ENCODE peak calls at places on chromosomes 16 and 17, in four cellular contexts. C is HCT116, M is GM12878, W is H1. Y is an unnamed sample.

GRCh38 chr16:24731722-24732419 is 2.4 kb downstream of the TNRC6A start:
- DNase-seq in W (no peak), M (no peak), C (no peak), Y (no peak)

GRCh38 chr16:9322735-9323134 is 231.3 kb downstream of the HAPSTR1 start:
- DNase-seq in W (no peak), M (no peak), C (no peak), Y (no peak)

GRCh38 chr17:46876353-46876887 is 25.0 kb downstream of the WNT9B start:
- DNase-seq in C (peak), M (no peak), W (peak), Y (no peak)

GRCh38 chr17:19975601-19976000 is 2.0 kb downstream of the AKAP10 start:
- DNase-seq in M (no peak), W (no peak), C (no peak), Y (no peak)

GRCh38 chr17:20073056-20073979 is 64.2 kb downstream of the SPECC1 start:
- DNase-seq in W (no peak), M (no peak), C (no peak), Y (no peak)

GRCh38 chr17:40547785-40548478 is 17.3 kb downstream of the CCR7 start:
- DNase-seq in C (no peak), M (no peak), W (no peak), Y (no peak)

GRCh38 chr17:66533572-66533971 is 231.2 kb downstream of the PRKCA start:
- DNase-seq in M (no peak), C (no peak), W (peak), Y (peak)

GRCh38 chr16:67936876-67937605 is 391 bp upstream of the PSMB10 start:
- DNase-seq in W (no peak), C (no peak), M (peak), Y (no peak)

GRCh38 chr17:3750926-3751325 is 27.2 kb downstream of the HASPIN start:
- DNase-seq in W (no peak), C (no peak), M (no peak), Y (no peak)

GRCh38 chr17:76529643-76530488 is 7.6 kb downstream of the CYGB start:
- DNase-seq in M (no peak), C (no peak), W (peak), Y (no peak)

GRCh38 chr17:34436607-34437006 is 73.6 kb upstream of the CCL1 start:
- DNase-seq in M (no peak), C (no peak), W (no peak), Y (no peak)

GRCh38 chr17:35788504-35788998 is 6.9 kb downstream of the MMP28 start:
- DNase-seq in M (no peak), C (no peak), W (no peak), Y (no peak)

GRCh38 chr16:67435758-67436164 is 4.8 kb downstream of the HSD11B2 start:
- DNase-seq in M (no peak), C (no peak), W (no peak), Y (no peak)

GRCh38 chr17:4843451-4843850 is 10.3 kb downstream of the MINK1 start:
- DNase-seq in C (no peak), M (no peak), W (no peak), Y (no peak)

GRCh38 chr16:27303256-27304100 is 10.3 kb upstream of the IL4R start:
- DNase-seq in W (no peak), M (no peak), C (no peak), Y (no peak)

GRCh38 chr17:37259030-37259735 is 116.6 kb upstream of the C17orf78 start:
- DNase-seq in M (no peak), C (no peak), W (no peak), Y (no peak)

GRCh38 chr17:17457680-17458079 is 19.1 kb upstream of the MED9 start:
- DNase-seq in W (no peak), M (no peak), C (no peak), Y (no peak)

GRCh38 chr17:48162946-48163506 is 55.5 kb downstream of the SNX11 start:
- DNase-seq in W (no peak), M (no peak), C (no peak), Y (no peak)

GRCh38 chr16:20799599-20799998 is 6.7 kb downstream of the ERI2 start:
- DNase-seq in W (no peak), M (no peak), C (peak), Y (no peak)

GRCh38 chr17:83186751-83187421 is 107.5 kb downstream of the METRNL start:
- DNase-seq in C (no peak), W (no peak), M (no peak), Y (no peak)

GRCh38 chr17:41534899-41535546 is 6.9 kb upstream of the KRT19 start:
- DNase-seq in C (no peak), W (no peak), M (no peak), Y (no peak)

GRCh38 chr17:31549121-31549524 is 157.6 kb downstream of the RAB11FIP4 start:
- DNase-seq in W (no peak), M (no peak), C (no peak), Y (no peak)

GRCh38 chr16:89711601-89712475 is 8.9 kb downstream of the VPS9D1 start:
- DNase-seq in C (peak), W (peak), M (no peak), Y (peak)

GRCh38 chr17:55632893-55633292 is 89.8 kb downstream of the TMEM100 start:
- DNase-seq in W (no peak), M (no peak), C (no peak), Y (no peak)

GRCh38 chr17:34259151-34259550 is 4.1 kb downstream of the CCL2 start:
- DNase-seq in M (no peak), C (no peak), W (no peak), Y (no peak)

GRCh38 chr17:351436-351713 is 1.2 kb downstream of the RPH3AL start:
- DNase-seq in C (no peak), W (no peak), M (no peak), Y (no peak)
- TF ChIP-seq ZNF274 in C (no peak), W (no peak), M (no peak), Y (no peak)

GRCh38 chr16:55981557-55981956 is 106.4 kb upstream of the CES5A start:
- DNase-seq in W (no peak), M (no peak), C (no peak), Y (no peak)
- TF ChIP-seq ZNF274 in W (no peak), M (no peak), C (no peak), Y (no peak)

DNA sequence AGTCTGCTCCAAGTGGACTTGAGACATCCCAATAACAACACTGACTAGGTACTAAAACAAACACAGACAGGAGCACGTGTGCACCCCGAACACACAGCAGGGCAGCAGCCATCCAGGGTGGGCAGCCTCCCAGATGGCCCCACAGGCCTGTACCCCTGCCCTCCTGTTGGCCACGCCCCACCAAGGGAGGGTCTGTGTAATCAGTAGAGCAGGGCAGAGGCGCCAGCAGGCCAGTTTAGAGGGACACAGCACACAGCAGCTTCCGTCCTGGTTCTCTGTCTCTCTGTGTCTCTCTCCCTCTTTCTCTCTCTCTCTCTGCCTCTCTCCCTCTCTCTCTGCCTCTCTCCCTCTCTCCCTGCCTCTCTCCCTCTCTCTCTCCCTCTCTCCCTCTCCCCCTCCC is 21.4 kb downstream of the ACTG1 start:
- DNase-seq in C (no peak), W (no peak), M (no peak), Y (no peak)
- TF ChIP-seq ZNF274 in C (no peak), W (no peak), M (no peak), Y (no peak)

DNA sequence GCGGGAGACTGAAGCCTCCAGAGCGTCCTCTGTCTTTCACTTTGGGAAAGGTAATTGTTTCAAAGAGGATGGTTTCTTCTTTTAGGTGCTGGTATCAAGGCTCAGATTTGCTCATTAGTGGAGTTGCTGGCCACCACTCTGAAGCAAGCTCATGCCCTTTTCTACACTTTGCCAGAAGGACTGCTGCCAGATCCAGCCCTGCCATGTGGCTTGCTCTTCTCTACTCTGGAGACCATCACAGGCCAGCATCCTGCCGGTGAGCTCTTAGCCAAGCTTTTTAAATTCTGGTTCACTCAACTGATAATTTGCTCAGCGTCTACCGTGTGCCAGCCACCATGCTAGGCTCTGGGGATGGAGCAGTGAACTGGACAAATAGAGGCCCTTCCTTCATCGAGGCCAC is 4.3 kb downstream of the COG1 start:
- DNase-seq in C (no peak), M (no peak), W (no peak), Y (no peak)
- TF ChIP-seq ZNF274 in C (no peak), M (no peak), W (no peak), Y (no peak)

GRCh38 chr16:49491736-49492089 is 118.1 kb downstream of the C16orf78 start:
- DNase-seq in C (peak), M (no peak), W (no peak), Y (no peak)

GRCh38 chr16:49493836-49494235 is 120.2 kb downstream of the C16orf78 start:
- DNase-seq in C (no peak), W (no peak), M (no peak), Y (no peak)

GRCh38 chr16:49491111-49491670 is 117.6 kb downstream of the C16orf78 start:
- DNase-seq in W (no peak), C (no peak), M (no peak), Y (no peak)

GRCh38 chr16:49492896-49493620 is 119.5 kb downstream of the C16orf78 start:
- DNase-seq in W (no peak), C (no peak), M (no peak), Y (no peak)

DNA sequence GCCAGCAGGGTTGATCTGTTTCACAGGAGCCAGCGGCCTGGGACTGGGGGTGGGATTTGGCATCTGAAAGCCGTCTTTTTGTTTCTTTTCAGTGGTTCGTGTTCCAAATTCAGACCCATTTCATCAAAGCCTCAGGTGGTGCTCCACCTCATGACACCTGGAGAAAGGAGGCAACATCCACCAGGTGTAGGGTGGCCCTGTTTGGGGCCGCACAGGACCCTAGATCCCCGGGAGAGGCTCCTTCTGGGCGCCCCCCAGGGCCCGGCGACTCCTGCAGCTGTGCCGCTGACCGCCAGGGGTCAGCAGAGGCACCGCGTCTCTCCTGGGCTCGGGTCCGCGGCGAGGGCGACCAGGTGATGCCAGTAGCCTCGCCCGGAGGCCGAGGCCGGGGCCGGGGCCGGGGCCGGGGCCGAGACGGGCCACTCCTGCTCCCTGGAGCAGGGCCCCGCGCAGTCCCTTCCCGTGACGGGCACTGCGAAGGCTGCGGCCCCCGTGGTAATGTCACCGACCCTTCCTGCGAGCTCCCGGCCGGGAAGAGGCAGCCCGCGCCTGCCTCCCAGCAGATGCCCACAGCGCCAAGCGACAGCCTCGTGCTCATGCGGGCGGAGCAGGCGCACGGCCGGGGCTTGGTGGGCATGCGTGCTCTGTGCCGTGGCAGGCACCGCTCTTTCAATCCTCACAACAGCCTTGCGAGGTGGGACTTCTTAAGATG is 118.6 kb downstream of the C16orf78 start:
- DNase-seq in C (no peak), M (no peak), W (peak), Y (no peak)
- TF ChIP-seq ZNF274 in C (no peak), M (no peak), W (no peak), Y (no peak)

GRCh38 chr16:86388976-86389375 is 121.4 kb upstream of the FOXF1 start:
- DNase-seq in M (no peak), W (no peak), C (no peak), Y (no peak)

GRCh38 chr16:86389566-86390328 is 120.6 kb upstream of the FOXF1 start:
- DNase-seq in M (no peak), W (no peak), C (no peak), Y (no peak)

GRCh38 chr16:86384980-86385379 is 125.3 kb upstream of the FOXF1 start:
- DNase-seq in W (no peak), M (no peak), C (no peak), Y (no peak)

GRCh38 chr16:86390335-86390734 is 120.0 kb upstream of the FOXF1 start:
- DNase-seq in M (no peak), C (no peak), W (no peak), Y (no peak)

GRCh38 chr16:86387461-86388440 is 122.6 kb upstream of the FOXF1 start:
- DNase-seq in M (no peak), W (no peak), C (peak), Y (no peak)
- TF ChIP-seq ZNF274 in M (no peak), W (no peak), C (no peak), Y (no peak)

GRCh38 chr16:28321700-28322411 is 29.5 kb downstream of the SBK1 start:
- DNase-seq in W (peak), M (no peak), C (peak), Y (peak)
- TF ChIP-seq ZNF274 in W (no peak), M (no peak), C (no peak), Y (no peak)

DNA sequence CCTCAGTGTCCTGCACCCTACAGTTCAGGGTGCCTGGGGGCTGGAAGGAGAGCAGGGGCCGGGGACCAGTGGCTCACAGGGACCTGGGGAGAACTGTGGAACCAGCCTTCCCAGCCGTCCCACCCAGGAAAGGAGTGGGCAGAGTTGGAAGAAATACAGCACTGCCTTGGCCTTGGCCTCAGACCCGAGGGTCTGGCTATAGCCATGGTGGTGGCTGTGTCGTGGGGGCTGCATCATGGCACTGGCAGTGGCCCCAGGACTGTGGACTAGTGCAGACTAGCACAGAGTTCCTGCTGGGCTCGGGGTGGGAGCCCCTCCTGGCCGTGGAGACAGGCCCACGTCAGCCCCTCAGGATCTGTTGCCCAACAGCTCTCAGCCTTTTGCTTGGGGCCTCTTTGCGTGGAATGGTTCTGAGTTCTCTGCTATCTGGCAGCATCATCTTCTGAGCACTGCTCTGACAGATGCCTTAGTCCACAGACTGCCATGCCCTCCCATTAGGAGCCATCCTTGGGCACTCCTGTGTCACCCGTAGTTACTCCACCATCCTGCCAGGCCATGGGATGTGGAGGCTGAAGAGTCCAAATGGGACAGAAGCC is 12.6 kb upstream of the DNASE1 start:
- DNase-seq in M (no peak), C (no peak), W (peak), Y (no peak)
- TF ChIP-seq ZNF274 in M (no peak), C (no peak), W (no peak), Y (no peak)

Y was measured in NT2/D1.